ENCODE peak calls at places on chromosomes 3 and 15, in five cellular contexts. One of them, this sample, is unnamed.

GRCh38 chr3:189500299-189500698 is 130.9 kb upstream of the TP63 start:
- DNase-seq in SK-N-SH: no peak
- DNase-seq in BJ: no peak
- DNase-seq in right lobe of liver: no peak
- DNase-seq in neural progenitor cell: no peak
- DNase-seq in this sample: no peak

GRCh38 chr15:59524331-59524731 is 86.3 kb downstream of the FAM81A start:
- DNase-seq in SK-N-SH: no peak
- DNase-seq in BJ: no peak
- DNase-seq in right lobe of liver: no peak
- DNase-seq in neural progenitor cell: peak; percentile 8
- DNase-seq in this sample: no peak

GRCh38 chr3:30581067-30581585 is 25.3 kb upstream of the TGFBR2 start:
- DNase-seq in SK-N-SH: no peak
- DNase-seq in BJ: no peak
- DNase-seq in right lobe of liver: no peak
- DNase-seq in neural progenitor cell: no peak
- DNase-seq in this sample: no peak

GRCh38 chr3:64975138-64975537 is 287.3 kb upstream of the ADAMTS9 start:
- DNase-seq in SK-N-SH: no peak
- DNase-seq in BJ: no peak
- DNase-seq in right lobe of liver: no peak
- DNase-seq in neural progenitor cell: no peak
- DNase-seq in this sample: no peak

GRCh38 chr3:130488288-130488687 is 28.7 kb upstream of the COL6A6 start:
- DNase-seq in SK-N-SH: peak; percentile 47
- DNase-seq in BJ: no peak
- DNase-seq in right lobe of liver: no peak
- DNase-seq in neural progenitor cell: no peak
- DNase-seq in this sample: no peak

GRCh38 chr3:10370429-10370828 is 49.5 kb upstream of the SEC13 start:
- DNase-seq in SK-N-SH: peak; percentile 46
- DNase-seq in BJ: no peak
- DNase-seq in right lobe of liver: no peak
- DNase-seq in neural progenitor cell: no peak
- DNase-seq in this sample: peak; percentile 61

GRCh38 chr3:188298585-188298984 is 144.6 kb downstream of the LPP start:
- DNase-seq in SK-N-SH: no peak
- DNase-seq in BJ: no peak
- DNase-seq in right lobe of liver: no peak
- DNase-seq in neural progenitor cell: peak; percentile 74
- DNase-seq in this sample: no peak

GRCh38 chr3:141050913-141051632 is at the start of gene SPSB4:
- DNase-seq in SK-N-SH: peak; percentile 95
- DNase-seq in BJ: no peak
- DNase-seq in right lobe of liver: no peak
- DNase-seq in neural progenitor cell: peak; percentile 97
- DNase-seq in this sample: no peak

GRCh38 chr3:41199866-41200668 is 762 bp downstream of the CTNNB1 start:
- DNase-seq in SK-N-SH: peak; percentile 85
- DNase-seq in BJ: no peak
- DNase-seq in right lobe of liver: no peak
- DNase-seq in neural progenitor cell: peak; percentile 64
- DNase-seq in this sample: no peak

GRCh38 chr3:17672506-17672905 is 69.9 kb downstream of the TBC1D5 start:
- DNase-seq in SK-N-SH: peak; percentile 22
- DNase-seq in BJ: no peak
- DNase-seq in right lobe of liver: no peak
- DNase-seq in neural progenitor cell: no peak
- DNase-seq in this sample: no peak

GRCh38 chr3:71693641-71694040 is 31.6 kb downstream of the EIF4E3 start:
- DNase-seq in SK-N-SH: no peak
- DNase-seq in BJ: no peak
- DNase-seq in right lobe of liver: no peak
- DNase-seq in neural progenitor cell: no peak
- DNase-seq in this sample: no peak

GRCh38 chr3:147422226-147422933 is 13.2 kb downstream of the ZIC1 start:
- DNase-seq in SK-N-SH: no peak
- DNase-seq in BJ: no peak
- DNase-seq in right lobe of liver: no peak
- DNase-seq in neural progenitor cell: peak; percentile 44
- DNase-seq in this sample: no peak
- H3K4me3 ChIP-seq in SK-N-SH: no peak overlapping the region
- H3K4me3 ChIP-seq in BJ: no peak overlapping the region
- H3K4me3 ChIP-seq in right lobe of liver: no peak overlapping the region
- H3K4me3 ChIP-seq in neural progenitor cell: no peak overlapping the region
- H3K4me3 ChIP-seq in this sample: no peak overlapping the region

GRCh38 chr3:12638105-12638504 is 25.8 kb downstream of the RAF1 start:
- DNase-seq in SK-N-SH: no peak
- DNase-seq in BJ: no peak
- DNase-seq in right lobe of liver: no peak
- DNase-seq in neural progenitor cell: no peak
- DNase-seq in this sample: no peak
- TF ChIP-seq CTCF in SK-N-SH: no peak
- TF ChIP-seq CTCF in BJ: no peak
- TF ChIP-seq CTCF in right lobe of liver: no peak
- TF ChIP-seq CTCF in neural progenitor cell: no peak
- TF ChIP-seq CTCF in this sample: no peak

GRCh38 chr3:161100994-161101393 is 4.2 kb downstream of the B3GALNT1 start:
- DNase-seq in SK-N-SH: no peak
- DNase-seq in BJ: no peak
- DNase-seq in right lobe of liver: no peak
- DNase-seq in neural progenitor cell: no peak
- DNase-seq in this sample: no peak

GRCh38 chr3:161107311-161107710 is 2.2 kb upstream of the B3GALNT1 start:
- DNase-seq in SK-N-SH: no peak
- DNase-seq in BJ: no peak
- DNase-seq in right lobe of liver: no peak
- DNase-seq in neural progenitor cell: no peak
- DNase-seq in this sample: no peak

GRCh38 chr3:161096771-161097367 is 8.3 kb downstream of the B3GALNT1 start:
- DNase-seq in SK-N-SH: peak; percentile 23
- DNase-seq in BJ: no peak
- DNase-seq in right lobe of liver: peak; percentile 52
- DNase-seq in neural progenitor cell: peak; percentile 43
- DNase-seq in this sample: no peak

GRCh38 chr3:161104561-161105551 is at the start of gene B3GALNT1:
- DNase-seq in SK-N-SH: peak; percentile 81
- DNase-seq in BJ: peak; percentile 4
- DNase-seq in right lobe of liver: peak; percentile 53
- DNase-seq in neural progenitor cell: peak; percentile 75
- DNase-seq in this sample: peak; percentile 18

DNA sequence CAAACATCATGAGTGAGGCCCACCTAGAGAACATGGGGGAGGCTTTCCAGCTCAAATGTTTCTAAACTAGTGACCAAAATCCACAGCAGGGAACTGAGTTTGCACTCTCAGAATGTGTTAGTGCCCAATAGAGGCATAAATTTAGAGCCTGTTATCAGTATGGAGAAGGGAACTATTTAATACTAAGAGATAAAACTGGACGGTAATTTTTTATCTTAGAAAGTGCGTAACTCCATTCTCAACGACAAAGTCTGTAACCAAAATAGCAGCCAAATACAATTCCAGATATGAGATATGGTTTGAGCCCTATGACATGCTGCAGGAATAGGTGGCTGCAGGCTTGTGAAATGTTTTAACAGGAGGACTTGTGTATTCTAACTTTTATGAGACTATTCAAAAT is 3.5 kb downstream of the B3GALNT1 start:
- DNase-seq in SK-N-SH: no peak
- DNase-seq in BJ: no peak
- DNase-seq in right lobe of liver: no peak
- DNase-seq in neural progenitor cell: no peak
- DNase-seq in this sample: no peak
- H3K36me3 ChIP-seq in SK-N-SH: no peaks in the 10 kb centered on the region
- H3K36me3 ChIP-seq in BJ: no peaks in the 10 kb centered on the region
- H3K36me3 ChIP-seq in right lobe of liver: no peaks in the 10 kb centered on the region
- H3K36me3 ChIP-seq in neural progenitor cell: no peaks in the 10 kb centered on the region
- H3K36me3 ChIP-seq in this sample: no peaks in the 10 kb centered on the region

GRCh38 chr15:85331666-85332261 is 48.6 kb upstream of the AKAP13 start:
- DNase-seq in SK-N-SH: no peak
- DNase-seq in BJ: no peak
- DNase-seq in right lobe of liver: no peak
- DNase-seq in neural progenitor cell: no peak
- DNase-seq in this sample: no peak

GRCh38 chr15:85333132-85333831 is 47.1 kb upstream of the AKAP13 start:
- DNase-seq in SK-N-SH: no peak
- DNase-seq in BJ: peak; percentile 78
- DNase-seq in right lobe of liver: no peak
- DNase-seq in neural progenitor cell: no peak
- DNase-seq in this sample: no peak

GRCh38 chr15:85329561-85330421 is 50.6 kb upstream of the AKAP13 start:
- DNase-seq in SK-N-SH: peak; percentile 48
- DNase-seq in BJ: no peak
- DNase-seq in right lobe of liver: no peak
- DNase-seq in neural progenitor cell: no peak
- DNase-seq in this sample: no peak

GRCh38 chr15:85334241-85334640 is 46.2 kb upstream of the AKAP13 start:
- DNase-seq in SK-N-SH: no peak
- DNase-seq in BJ: no peak
- DNase-seq in right lobe of liver: no peak
- DNase-seq in neural progenitor cell: no peak
- DNase-seq in this sample: no peak

DNA sequence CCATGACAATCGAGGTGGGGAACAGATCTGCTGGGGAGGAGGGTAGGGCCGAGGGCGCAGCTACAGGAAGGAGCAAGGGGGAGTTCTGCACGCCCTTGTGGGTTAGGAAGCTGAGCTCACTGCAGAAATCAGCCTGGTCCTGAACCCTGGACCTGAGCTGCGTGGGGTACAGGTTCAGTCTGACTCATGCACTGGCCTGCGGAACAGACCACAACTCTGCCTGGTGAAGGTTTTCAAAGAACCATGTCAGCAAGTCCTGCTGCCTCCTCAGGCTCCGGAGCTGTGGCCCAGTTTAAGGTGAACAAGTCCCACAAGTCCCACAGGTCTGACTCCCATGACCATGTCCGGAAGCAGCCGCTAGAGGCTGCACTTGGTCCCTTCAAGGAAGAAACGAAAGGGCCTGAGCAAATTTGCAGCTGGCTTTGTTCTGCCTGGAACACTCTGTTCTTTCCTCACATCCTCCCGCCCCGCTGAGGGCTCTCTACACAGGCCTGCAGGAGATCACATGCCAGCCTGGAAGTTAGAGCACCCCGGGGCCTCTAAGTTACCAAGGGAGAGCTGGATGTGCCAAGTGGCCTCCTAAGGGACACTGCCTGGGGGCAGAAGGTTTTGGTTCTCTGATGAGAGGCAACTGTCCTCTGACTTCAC is 49.3 kb upstream of the AKAP13 start:
- DNase-seq in SK-N-SH: peak; percentile 52
- DNase-seq in BJ: no peak
- DNase-seq in right lobe of liver: peak; percentile 84
- DNase-seq in neural progenitor cell: peak; percentile 88
- DNase-seq in this sample: peak; percentile 96
- H3K4me3 ChIP-seq in SK-N-SH: no peak overlapping the region
- H3K4me3 ChIP-seq in BJ: no peak overlapping the region
- H3K4me3 ChIP-seq in right lobe of liver: no peak overlapping the region
- H3K4me3 ChIP-seq in neural progenitor cell: no peak overlapping the region
- H3K4me3 ChIP-seq in this sample: no peak overlapping the region

GRCh38 chr15:49075876-49076275 is 29.6 kb upstream of the SECISBP2L start:
- DNase-seq in SK-N-SH: no peak
- DNase-seq in BJ: no peak
- DNase-seq in right lobe of liver: no peak
- DNase-seq in neural progenitor cell: no peak
- DNase-seq in this sample: peak; percentile 7

GRCh38 chr15:49084285-49084570 is 38.0 kb upstream of the SECISBP2L start:
- DNase-seq in SK-N-SH: no peak
- DNase-seq in BJ: no peak
- DNase-seq in right lobe of liver: no peak
- DNase-seq in neural progenitor cell: no peak
- DNase-seq in this sample: no peak

GRCh38 chr15:49082960-49083359 is 36.7 kb upstream of the SECISBP2L start:
- DNase-seq in SK-N-SH: no peak
- DNase-seq in BJ: peak; percentile 45
- DNase-seq in right lobe of liver: no peak
- DNase-seq in neural progenitor cell: no peak
- DNase-seq in this sample: no peak

GRCh38 chr15:49083471-49084284 is 37.4 kb upstream of the SECISBP2L start:
- DNase-seq in SK-N-SH: no peak
- DNase-seq in BJ: peak; percentile 30
- DNase-seq in right lobe of liver: no peak
- DNase-seq in neural progenitor cell: no peak
- DNase-seq in this sample: no peak

GRCh38 chr15:49079340-49080039 is 33.2 kb upstream of the SECISBP2L start:
- DNase-seq in SK-N-SH: no peak
- DNase-seq in BJ: no peak
- DNase-seq in right lobe of liver: no peak
- DNase-seq in neural progenitor cell: no peak
- DNase-seq in this sample: no peak
- TF ChIP-seq CTCF in SK-N-SH: no peak
- TF ChIP-seq CTCF in BJ: no peak
- TF ChIP-seq CTCF in right lobe of liver: no peak
- TF ChIP-seq CTCF in neural progenitor cell: no peak
- TF ChIP-seq CTCF in this sample: no peak

DNA sequence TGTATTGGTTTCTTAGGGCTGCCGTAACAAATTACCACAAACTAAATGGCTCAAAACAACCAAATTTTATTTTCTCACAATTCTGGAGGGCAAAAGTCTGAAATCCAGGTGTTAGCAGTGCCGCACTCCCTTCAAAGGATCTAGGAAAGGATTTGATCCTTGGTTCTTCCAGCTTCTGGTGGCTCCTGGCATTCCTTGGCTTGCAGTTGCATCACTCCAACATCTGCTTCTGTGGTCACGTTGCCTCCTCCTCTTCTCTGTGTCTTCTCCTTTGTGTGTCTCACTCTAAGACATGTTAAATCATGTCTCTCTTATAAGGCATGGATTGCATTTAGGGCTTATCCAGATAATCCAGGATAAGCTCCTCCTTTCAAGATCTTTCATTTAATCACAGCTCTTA is 262.2 kb downstream of the MEX3B start:
- DNase-seq in SK-N-SH: no peak
- DNase-seq in BJ: no peak
- DNase-seq in right lobe of liver: no peak
- DNase-seq in neural progenitor cell: no peak
- DNase-seq in this sample: no peak
- H3K36me3 ChIP-seq in SK-N-SH: no peaks in the 10 kb centered on the region
- H3K36me3 ChIP-seq in BJ: no peaks in the 10 kb centered on the region
- H3K36me3 ChIP-seq in right lobe of liver: no peaks in the 10 kb centered on the region
- H3K36me3 ChIP-seq in neural progenitor cell: no peaks in the 10 kb centered on the region
- H3K36me3 ChIP-seq in this sample: no peaks in the 10 kb centered on the region

GRCh38 chr15:32705450-32705849 is 12.4 kb upstream of the GREM1 start:
- DNase-seq in SK-N-SH: no peak
- DNase-seq in BJ: no peak
- DNase-seq in right lobe of liver: no peak
- DNase-seq in neural progenitor cell: no peak
- DNase-seq in this sample: no peak
- H3K4me3 ChIP-seq in SK-N-SH: no peak overlapping the region
- H3K4me3 ChIP-seq in BJ: no peak overlapping the region
- H3K4me3 ChIP-seq in right lobe of liver: no peak overlapping the region
- H3K4me3 ChIP-seq in neural progenitor cell: no peak overlapping the region
- H3K4me3 ChIP-seq in this sample: no peak overlapping the region

GRCh38 chr15:52759969-52760368 is 30.2 kb downstream of the ONECUT1 start:
- DNase-seq in SK-N-SH: no peak
- DNase-seq in BJ: no peak
- DNase-seq in right lobe of liver: no peak
- DNase-seq in neural progenitor cell: no peak
- DNase-seq in this sample: no peak
- TF ChIP-seq CTCF in SK-N-SH: no peak
- TF ChIP-seq CTCF in BJ: no peak
- TF ChIP-seq CTCF in right lobe of liver: no peak
- TF ChIP-seq CTCF in neural progenitor cell: peak; percentile 23
- TF ChIP-seq CTCF in this sample: no peak

This sample was measured in kidney epithelial cell.